ENCODE peak calls at places on chromosomes 11 and 22, in eight cellular contexts. W is ovary, V is endothelial cell of umbilical vein, I is tibial nerve, J is IMR-90, R is body of pancreas, D is HCT116, Q is sigmoid colon. X is an unnamed sample. For H3K9me3, the result is how much of the 10 kb centered on the place peaks cover.

GRCh38 chr22:19059481-19060278 is 62.5 kb downstream of the DGCR2 start:
- DNase-seq in I (no peak), J (no peak), W (no peak), V (no peak), Q (peak), D (no peak), R (peak), X (no peak)

GRCh38 chr11:76164861-76165751 is 41.2 kb downstream of the WNT11 start:
- DNase-seq in I (no peak), R (no peak), D (no peak), V (no peak), W (no peak), Q (no peak), J (no peak), X (no peak)

GRCh38 chr11:6488342-6488741 is 7.0 kb downstream of the TIMM10B start:
- DNase-seq in Q (no peak), V (no peak), R (no peak), J (no peak), I (no peak), W (no peak), D (no peak), X (no peak)

GRCh38 chr11:75576445-75577049 is 14.5 kb downstream of the SERPINH1 start:
- DNase-seq in W (peak), I (peak), Q (no peak), J (peak), R (peak), V (peak), D (no peak), X (no peak)

GRCh38 chr11:47225552-47226137 is 10.9 kb downstream of the DDB2 start:
- DNase-seq in I (no peak), Q (no peak), W (no peak), D (no peak), J (peak), V (no peak), R (no peak), X (no peak)

GRCh38 chr22:27196483-27196882 is 539.1 kb downstream of the MIAT start:
- DNase-seq in R (no peak), J (no peak), Q (no peak), I (no peak), W (no peak), V (no peak), D (no peak), X (no peak)

GRCh38 chr11:8055111-8055835 is 25.7 kb upstream of the TUB start:
- DNase-seq in I (no peak), V (no peak), W (no peak), D (no peak), R (no peak), Q (peak), J (no peak), X (no peak)

GRCh38 chr22:33049125-33049729 is 9.0 kb downstream of the SYN3 start:
- DNase-seq in J (peak), V (peak), I (peak), R (peak), W (peak), Q (peak), D (peak), X (no peak)

GRCh38 chr11:65013130-65013691 is 749 bp upstream of the ARL2 start:
- DNase-seq in D (no peak), R (peak), I (peak), W (no peak), V (no peak), Q (peak), J (peak), X (no peak)

GRCh38 chr11:44034639-44035038 is 13.1 kb upstream of the ACCSL start:
- DNase-seq in R (no peak), V (no peak), W (no peak), D (no peak), J (no peak), I (no peak), Q (no peak), X (no peak)

GRCh38 chr11:130640526-130640925 is 192.1 kb downstream of the ADAMTS15 start:
- DNase-seq in R (no peak), V (no peak), W (no peak), I (no peak), J (no peak), Q (no peak), D (no peak), X (no peak)

GRCh38 chr22:42343136-42343484 is 72.7 kb upstream of the TCF20 start:
- DNase-seq in W (peak), V (no peak), J (no peak), I (no peak), D (no peak), R (no peak), Q (no peak), X (no peak)

GRCh38 chr11:120153221-120153620 is 15.3 kb upstream of the TRIM29 start:
- DNase-seq in W (no peak), Q (no peak), V (no peak), D (no peak), I (no peak), J (no peak), R (no peak), X (no peak)

GRCh38 chr22:38713921-38714320 is 8.2 kb downstream of the GTPBP1 start:
- DNase-seq in D (no peak), V (no peak), W (no peak), I (no peak), Q (no peak), R (no peak), J (no peak), X (no peak)

GRCh38 chr11:105968021-105968697 is 53.9 kb downstream of the MSANTD4 start:
- DNase-seq in D (no peak), I (no peak), Q (no peak), R (peak), J (peak), W (no peak), V (no peak), X (no peak)

GRCh38 chr11:95661159-95661558 is 128.4 kb downstream of the FAM76B start:
- DNase-seq in J (peak), Q (no peak), I (no peak), R (no peak), V (no peak), W (no peak), D (no peak), X (no peak)

GRCh38 chr11:71164186-71164585 is 88.2 kb downstream of the SHANK2 start:
- DNase-seq in J (no peak), W (no peak), I (no peak), V (no peak), Q (peak), R (no peak), D (no peak), X (no peak)

GRCh38 chr22:24186892-24187670 is 5.8 kb downstream of the SUSD2 start:
- DNase-seq in D (no peak), J (no peak), V (no peak), Q (peak), I (no peak), W (no peak), R (no peak), X (no peak)

GRCh38 chr11:67452141-67452952 is at the start of gene GPR152:
- DNase-seq in W (no peak), Q (no peak), D (no peak), I (no peak), J (no peak), V (peak), R (peak), X (no peak)

GRCh38 chr11:117646419-117646818 is 150.6 kb downstream of the DSCAML1 start:
- DNase-seq in I (no peak), V (no peak), R (no peak), D (no peak), J (no peak), W (no peak), Q (no peak), X (no peak)

GRCh38 chr22:50218996-50219727 is 18.4 kb downstream of the SELENOO start:
- DNase-seq in J (peak), W (peak), I (peak), D (peak), R (peak), V (peak), Q (peak), X (no peak)

GRCh38 chr11:14499560-14500180 is at the start of gene COPB1:
- DNase-seq in W (peak), I (peak), J (peak), R (peak), D (peak), Q (peak), V (peak), X (peak)

GRCh38 chr11:125345706-125346561 is 150.1 kb downstream of the FEZ1 start:
- DNase-seq in R (peak), Q (peak), W (peak), V (peak), I (peak), J (peak), D (no peak), X (peak)

GRCh38 chr22:30202531-30203006 is 44.0 kb downstream of the LIF start:
- DNase-seq in W (peak), J (peak), Q (no peak), I (no peak), R (peak), V (no peak), D (no peak), X (no peak)

GRCh38 chr22:37178350-37179125 is 9.5 kb downstream of the C1QTNF6 start:
- DNase-seq in I (no peak), D (no peak), V (peak), Q (no peak), W (peak), J (no peak), R (peak), X (no peak)

GRCh38 chr11:86374586-86374985 is at the start of gene CCDC81:
- DNase-seq in J (no peak), I (no peak), R (peak), V (peak), Q (no peak), W (peak), D (no peak), X (no peak)

GRCh38 chr11:119616586-119617342 is 112.2 kb downstream of the NECTIN1 start:
- DNase-seq in J (no peak), V (no peak), R (no peak), I (no peak), D (no peak), Q (no peak), W (no peak), X (no peak)

GRCh38 chr22:30392661-30393321 is 4.0 kb upstream of the SEC14L2 start:
- DNase-seq in W (no peak), J (no peak), V (no peak), I (no peak), Q (no peak), D (no peak), R (no peak), X (no peak)

GRCh38 chr11:117950999-117951961 is 22.1 kb upstream of the TMPRSS13 start:
- DNase-seq in W (no peak), D (no peak), V (no peak), J (no peak), I (no peak), Q (no peak), R (no peak), X (no peak)

GRCh38 chr22:19041403-19042074 is 80.7 kb downstream of the DGCR2 start:
- DNase-seq in R (no peak), I (no peak), Q (peak), D (no peak), W (no peak), V (no peak), J (no peak), X (no peak)

GRCh38 chr22:49951001-49951677 is 9.4 kb upstream of the PIM3 start:
- DNase-seq in J (peak), W (no peak), R (peak), Q (no peak), V (no peak), D (no peak), I (no peak), X (no peak)

GRCh38 chr11:111730031-111730430 is 36.2 kb downstream of the PPP2R1B start:
- DNase-seq in D (no peak), Q (no peak), W (no peak), J (no peak), R (no peak), V (peak), I (no peak), X (no peak)

GRCh38 chr11:93895106-93895862 is 44.9 kb upstream of the VSTM5 start:
- DNase-seq in J (peak), I (no peak), R (peak), W (no peak), D (peak), V (peak), Q (no peak), X (no peak)

GRCh38 chr11:31369348-31370329 is at the start of the genes DCDC1 and DNAJC24:
- DNase-seq in V (peak), I (peak), R (peak), J (peak), D (peak), W (peak), Q (peak), X (peak)
- TF ChIP-seq POLR2A in V (peak), I (no peak), R (peak), J (peak), D (peak), W (no peak), Q (peak), X (peak)

GRCh38 chr11:50182486-50182885 is 149.8 kb downstream of the OR4C45 start:
- DNase-seq in I (no peak), Q (no peak), R (no peak), J (no peak), W (no peak), D (no peak), V (no peak), X (no peak)
- H3K9me3 ChIP-seq in I (under half), Q (under half), R (under half), J (under half), W (under half), D (under half), V (under half), X (under half)

GRCh38 chr11:77820565-77821348 is at the start of the genes AAMDC and RSF1:
- DNase-seq in Q (peak), V (peak), W (peak), J (peak), R (peak), D (peak), I (peak), X (peak)

GRCh38 chr11:77815459-77815858 is 5.1 kb downstream of the RSF1 start:
- DNase-seq in I (no peak), W (no peak), V (no peak), D (no peak), Q (no peak), R (no peak), J (no peak), X (no peak)

GRCh38 chr11:77819921-77820564 is 479 bp downstream of the RSF1 start:
- DNase-seq in J (peak), I (no peak), R (peak), D (no peak), W (peak), Q (peak), V (peak), X (no peak)

GRCh38 chr11:77821349-77821851 is 456 bp downstream of the AAMDC start:
- DNase-seq in D (no peak), R (peak), Q (peak), W (peak), V (peak), I (no peak), J (peak), X (no peak)

GRCh38 chr11:77819411-77819920 is 1.1 kb downstream of the RSF1 start:
- DNase-seq in J (peak), D (peak), R (peak), I (peak), W (peak), V (peak), Q (peak), X (peak)
- TF ChIP-seq POLR2A in J (no peak), D (peak), R (peak), I (peak), W (peak), V (no peak), Q (peak), X (peak)

GRCh38 chr11:2651054-2651617 is 48.7 kb downstream of the KCNQ1OT1 start:
- DNase-seq in D (no peak), W (no peak), J (no peak), I (no peak), Q (no peak), R (no peak), V (no peak), X (no peak)

GRCh38 chr11:2651826-2652237 is 48.0 kb downstream of the KCNQ1OT1 start:
- DNase-seq in W (no peak), I (no peak), D (no peak), J (no peak), Q (no peak), R (no peak), V (no peak), X (no peak)

GRCh38 chr11:2652362-2652761 is 47.4 kb downstream of the KCNQ1OT1 start:
- DNase-seq in D (no peak), R (no peak), I (no peak), V (no peak), W (no peak), Q (no peak), J (no peak), X (no peak)

GRCh38 chr11:2653930-2654739 is 45.7 kb downstream of the KCNQ1OT1 start:
- DNase-seq in D (no peak), R (no peak), V (no peak), J (no peak), Q (no peak), I (no peak), W (no peak), X (no peak)

DNA sequence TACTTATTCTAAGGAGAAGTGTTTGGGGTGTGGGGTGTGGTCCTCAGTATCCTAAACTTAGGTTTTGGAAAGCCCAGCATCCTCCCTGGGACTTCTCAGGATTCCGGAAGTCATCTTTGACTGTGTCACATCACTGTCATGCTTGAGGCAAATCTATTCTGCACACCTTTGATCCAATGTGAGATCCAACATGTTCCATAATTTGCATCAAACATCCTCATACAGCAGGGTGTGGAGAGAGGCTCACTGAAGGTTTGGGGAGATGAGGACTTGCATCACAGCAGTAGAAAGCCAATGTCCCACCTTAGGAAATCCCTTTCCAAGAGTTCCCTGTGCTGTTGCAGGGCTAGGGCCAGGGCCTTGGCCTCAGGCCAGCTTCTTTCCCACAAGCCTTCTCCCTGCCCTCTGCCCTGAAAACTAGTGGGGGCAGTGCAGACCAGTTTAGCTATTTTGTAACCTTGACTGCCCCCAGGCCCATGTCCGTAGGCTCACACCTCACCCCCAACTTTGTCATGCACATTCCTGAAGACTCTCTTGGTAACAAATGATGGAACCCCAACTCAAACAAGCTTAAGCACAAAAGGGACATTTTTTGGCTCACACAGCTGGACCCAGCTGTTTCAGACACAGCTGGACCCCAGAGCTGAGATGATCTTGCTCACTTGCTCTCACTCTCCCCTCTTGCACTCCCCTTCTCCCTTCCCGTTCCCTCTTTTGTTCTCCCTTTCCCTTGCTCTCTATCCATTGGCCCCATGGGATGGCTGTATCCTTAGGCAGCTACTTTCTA is 46.7 kb downstream of the KCNQ1OT1 start:
- DNase-seq in Q (no peak), R (no peak), I (no peak), D (no peak), V (no peak), J (no peak), W (no peak), X (no peak)
- H3K9me3 ChIP-seq in Q (under half), R (half or more), I (under half), D (under half), V (under half), J (half or more), W (under half), X (under half)

DNA sequence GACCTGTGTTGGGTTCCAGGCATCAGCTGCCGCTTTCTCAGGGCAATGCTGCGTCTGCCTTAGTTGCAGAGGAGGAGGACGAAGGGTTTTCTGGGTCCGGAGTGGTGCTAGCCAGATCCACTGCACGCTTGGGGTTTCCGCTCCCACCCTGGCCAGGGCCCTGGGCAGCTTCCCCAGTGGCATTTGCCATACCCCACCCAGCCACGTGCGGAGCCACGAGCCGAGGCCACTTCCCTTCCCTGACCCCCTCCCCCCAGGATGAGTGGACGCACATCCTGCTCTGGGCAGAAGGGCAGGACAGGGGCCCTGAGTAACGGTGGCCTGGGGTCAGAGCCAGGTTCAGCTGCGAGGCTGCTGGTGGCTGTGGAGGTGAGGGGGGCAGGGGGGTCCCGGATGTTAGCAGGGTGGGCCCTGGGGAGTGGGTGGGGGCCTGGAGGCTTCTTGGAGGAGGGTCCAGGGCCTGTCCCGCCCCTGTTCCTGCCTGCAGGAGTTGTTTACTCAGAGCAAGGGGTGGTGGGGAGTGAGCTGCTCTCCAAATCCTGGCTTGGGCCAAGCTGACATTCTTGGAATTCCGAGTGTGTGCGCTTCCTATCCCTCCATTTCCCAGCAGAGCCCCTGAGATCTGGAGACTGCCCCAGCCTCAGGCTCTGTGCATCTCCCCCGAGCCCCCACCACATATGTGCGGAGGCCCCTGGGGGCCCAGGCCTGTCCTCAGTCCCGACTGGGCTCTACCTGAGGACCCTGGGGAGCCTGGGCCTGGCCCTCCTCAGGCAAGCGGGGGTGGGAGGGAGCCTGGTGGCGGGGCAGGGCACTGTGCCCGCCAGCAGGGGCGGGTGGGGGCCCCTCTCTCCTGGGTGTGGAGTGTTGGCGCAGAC is 1.4 kb downstream of the TSPAN4 start:
- DNase-seq in J (peak), R (peak), V (peak), Q (peak), W (peak), I (peak), D (no peak), X (no peak)
- TF ChIP-seq POLR2A in J (peak), R (peak), V (peak), Q (no peak), W (peak), I (peak), D (no peak), X (peak)

GRCh38 chr11:3357302-3357701 is 21.6 kb downstream of the ZNF195 start:
- DNase-seq in D (no peak), W (no peak), I (no peak), Q (no peak), V (no peak), R (no peak), J (no peak), X (no peak)
- H3K9me3 ChIP-seq in D (half or more), W (under half), I (under half), Q (under half), V (under half), R (under half), J (half or more), X (half or more)

GRCh38 chr11:114164546-114164945 is 105.0 kb downstream of the ZBTB16 start:
- DNase-seq in J (no peak), D (no peak), R (no peak), W (no peak), V (no peak), Q (peak), I (no peak), X (no peak)

GRCh38 chr11:114163231-114163631 is 103.7 kb downstream of the ZBTB16 start:
- DNase-seq in I (no peak), W (no peak), Q (peak), J (peak), D (no peak), R (no peak), V (no peak), X (no peak)

GRCh38 chr11:114161486-114162250 is 102.2 kb downstream of the ZBTB16 start:
- DNase-seq in D (no peak), W (no peak), R (no peak), I (no peak), Q (no peak), J (no peak), V (no peak), X (no peak)

GRCh38 chr11:114163830-114164401 is 104.4 kb downstream of the ZBTB16 start:
- DNase-seq in W (no peak), D (no peak), V (peak), I (no peak), J (no peak), R (peak), Q (peak), X (no peak)

DNA sequence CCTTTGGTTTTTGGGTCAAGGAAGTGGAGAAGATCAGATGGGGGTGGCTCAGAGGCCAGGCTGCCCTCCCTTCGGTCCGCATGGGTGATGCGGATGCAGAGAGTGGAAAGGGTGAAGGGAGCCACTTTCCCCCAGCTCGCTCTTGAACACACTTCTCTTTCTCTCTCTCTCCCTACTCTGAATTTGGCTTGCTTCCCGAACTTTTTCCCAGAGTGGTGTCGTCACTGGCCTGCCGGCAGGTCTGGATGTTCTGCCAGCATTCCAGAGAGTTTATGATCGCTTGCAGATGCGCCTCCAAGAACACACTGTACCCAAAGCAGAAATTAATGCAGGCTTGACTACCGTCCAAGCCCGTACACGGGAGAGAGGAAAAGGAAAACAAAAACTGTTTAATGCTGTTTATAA is 103.2 kb downstream of the ZBTB16 start:
- DNase-seq in J (peak), W (peak), V (peak), I (peak), D (no peak), R (peak), Q (peak), X (peak)
- TF ChIP-seq POLR2A in J (no peak), W (no peak), V (peak), I (peak), D (no peak), R (peak), Q (peak), X (peak)